ENCODE peak calls at places on chromosomes 11 and 22, in four cellular contexts. P, S, O and H are unnamed samples.

GRCh38 chr11:32069361-32070058 is 21.4 kb upstream of the RCN1 start:
- DNase-seq in P (no peak), S (no peak), O (no peak), H (peak; percentile 18)

GRCh38 chr22:50190182-50190951 is 4.7 kb downstream of the TRABD start:
- DNase-seq in P (peak; percentile 86), S (no peak), O (no peak), H (peak; percentile 81)

GRCh38 chr11:60995798-60996197 is 24.3 kb downstream of the CD6 start:
- DNase-seq in P (no peak), S (no peak), O (no peak), H (no peak)

GRCh38 chr11:13118194-13118593 is 109.1 kb downstream of the RASSF10 start:
- DNase-seq in P (no peak), S (peak; percentile 97), O (peak; percentile 85), H (peak; percentile 84)

GRCh38 chr11:119168471-119169271 is at the start of gene NLRX1:
- DNase-seq in P (peak; percentile 92), S (peak; percentile 72), O (peak; percentile 59), H (peak; percentile 67)

GRCh38 chr11:78991681-78992080 is 417.0 kb upstream of the NARS2 start:
- DNase-seq in P (no peak), S (no peak), O (no peak), H (no peak)

GRCh38 chr11:94128171-94128745 is 383 bp upstream of the PANX1 start:
- DNase-seq in P (no peak), S (no peak), O (no peak), H (no peak)

GRCh38 chr22:17842386-17842785 is 68.1 kb upstream of the BID start:
- DNase-seq in P (no peak), S (no peak), O (no peak), H (no peak)

GRCh38 chr22:46649176-46650077 is 29.2 kb downstream of the GRAMD4 start:
- DNase-seq in P (no peak), S (peak; percentile 71), O (peak; percentile 15), H (no peak)

GRCh38 chr11:112294688-112295340 is 34.2 kb upstream of the PLET1 start:
- DNase-seq in P (no peak), S (no peak), O (no peak), H (no peak)

GRCh38 chr11:32437406-32438345 is 2.3 kb upstream of the WT1 start:
- DNase-seq in P (no peak), S (no peak), O (no peak), H (no peak)

GRCh38 chr11:71977743-71978418 is 20.8 kb upstream of the IL18BP start:
- DNase-seq in P (no peak), S (peak; percentile 57), O (peak; percentile 49), H (peak; percentile 35)

GRCh38 chr11:69836401-69836800 is 17.2 kb upstream of the FGF3 start:
- DNase-seq in P (no peak), S (no peak), O (no peak), H (no peak)

GRCh38 chr11:9568854-9569587 is 4.4 kb upstream of the WEE1 start:
- DNase-seq in P (peak; percentile 64), S (peak; percentile 89), O (peak; percentile 87), H (peak; percentile 70)

GRCh38 chr11:23494981-23495380 is 634.7 kb upstream of the CCDC179 start:
- DNase-seq in P (no peak), S (no peak), O (no peak), H (no peak)
- TF ChIP-seq CTCF in P (no peak), S (no peak), O (no peak), H (no peak)

GRCh38 chr11:33722579-33723234 is 13.5 kb downstream of the CD59 start:
- DNase-seq in P (peak; percentile 73), S (peak; percentile 80), O (peak; percentile 88), H (peak; percentile 70)

GRCh38 chr11:33719587-33719986 is 16.6 kb downstream of the CD59 start:
- DNase-seq in P (no peak), S (no peak), O (no peak), H (peak; percentile 34)

GRCh38 chr11:33723238-33723881 is 12.9 kb downstream of the CD59 start:
- DNase-seq in P (peak; percentile 56), S (peak; percentile 96), O (peak; percentile 95), H (peak; percentile 72)

GRCh38 chr11:33721291-33721840 is 14.9 kb downstream of the CD59 start:
- DNase-seq in P (peak; percentile 83), S (peak; percentile 79), O (peak; percentile 74), H (no peak)

DNA sequence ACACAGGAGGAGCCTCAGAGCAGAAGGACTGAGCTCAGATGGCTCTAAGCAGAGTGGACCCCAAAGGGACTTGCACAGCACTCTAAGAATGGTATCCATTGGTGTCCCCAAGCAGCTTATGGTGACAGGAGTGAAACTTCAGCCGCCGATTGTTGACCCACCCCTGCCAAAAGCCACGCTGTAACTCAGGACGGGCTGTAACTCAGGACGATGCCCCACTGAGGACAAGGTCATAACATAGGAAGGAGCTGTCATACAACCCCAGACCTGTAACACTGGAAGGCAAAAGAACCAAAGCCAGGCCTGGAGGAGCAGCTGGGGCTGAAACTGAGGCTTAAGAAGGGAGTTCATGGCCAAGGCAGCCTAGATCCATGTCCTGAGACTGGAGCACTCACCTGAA is 14.2 kb downstream of the CD59 start:
- DNase-seq in P (peak; percentile 77), S (no peak), O (no peak), H (peak; percentile 33)
- H3K27ac ChIP-seq in P (peak overlapping the region; percentile 96), S (peak overlapping the region; percentile 75), O (peak overlapping the region; percentile 99), H (peak overlapping the region; percentile 67)

GRCh38 chr11:95972055-95972454 is 48.1 kb upstream of the MTMR2 start:
- DNase-seq in P (no peak), S (peak; percentile 6), O (no peak), H (no peak)

GRCh38 chr11:95968585-95968984 is 44.7 kb upstream of the MTMR2 start:
- DNase-seq in P (no peak), S (peak; percentile 12), O (no peak), H (peak; percentile 32)
- TF ChIP-seq CTCF in P (peak; percentile 19), S (peak; percentile 30), O (peak; percentile 63), H (peak; percentile 56)

GRCh38 chr11:68351450-68352275 is 39.3 kb downstream of the LRP5 start:
- DNase-seq in P (no peak), S (no peak), O (no peak), H (no peak)

GRCh38 chr11:68352591-68352990 is 40.2 kb downstream of the LRP5 start:
- DNase-seq in P (no peak), S (no peak), O (no peak), H (no peak)

GRCh38 chr11:68353669-68354068 is 41.3 kb downstream of the LRP5 start:
- DNase-seq in P (no peak), S (no peak), O (no peak), H (no peak)

GRCh38 chr11:68354181-68354872 is 41.9 kb downstream of the LRP5 start:
- DNase-seq in P (peak; percentile 90), S (peak; percentile 89), O (peak; percentile 81), H (peak; percentile 96)

GRCh38 chr11:68353118-68353517 is 40.7 kb downstream of the LRP5 start:
- DNase-seq in P (no peak), S (no peak), O (no peak), H (peak; percentile 41)
- H3K27ac ChIP-seq in P (peak overlapping the region; percentile 68), S (peak overlapping the region; percentile 84), O (no peak overlapping the region), H (peak overlapping the region; percentile 64)

DNA sequence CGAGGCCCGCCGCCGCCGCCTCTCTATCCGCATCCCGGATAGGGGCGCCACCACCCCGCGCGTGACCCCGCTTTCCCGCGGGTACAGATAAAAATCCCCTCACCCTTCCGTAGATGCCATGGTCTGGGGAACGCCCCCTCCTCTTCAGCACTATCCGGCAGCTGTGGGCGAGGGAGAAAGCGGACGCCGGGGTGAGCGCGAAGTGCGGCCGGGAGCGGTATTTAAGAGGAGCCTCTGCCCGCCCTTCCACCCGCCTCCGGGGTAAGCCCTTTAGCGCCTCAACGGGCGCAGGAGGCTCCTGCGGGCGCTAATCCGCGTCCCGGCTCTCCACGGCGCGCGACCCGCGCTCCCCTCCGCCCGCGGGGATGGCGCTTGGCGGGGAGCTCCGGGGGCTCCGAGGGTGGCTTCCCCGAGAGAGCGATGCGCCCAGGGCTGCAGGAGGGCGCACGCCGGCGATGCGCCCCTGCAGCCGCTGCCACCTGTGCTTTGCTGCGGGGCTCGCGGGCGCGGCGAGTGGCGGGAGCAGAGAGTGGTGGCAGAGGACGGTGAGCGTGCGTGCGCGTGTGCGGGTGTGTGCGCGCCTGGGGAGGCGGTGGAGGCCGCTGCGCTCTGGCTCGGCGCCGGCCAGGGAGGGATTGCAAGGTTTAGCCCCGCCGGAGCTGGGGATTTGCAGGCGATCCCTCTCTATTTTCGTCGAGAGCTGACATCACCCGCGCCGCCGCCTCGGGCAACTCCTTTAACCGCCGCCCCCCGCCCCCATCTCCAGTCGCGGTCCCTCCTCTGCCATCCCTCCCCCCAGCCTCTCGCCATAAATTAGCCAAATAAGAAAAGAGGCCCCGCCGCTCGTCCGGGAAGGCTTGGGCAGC is at the start of gene SLC1A2:
- DNase-seq in P (peak; percentile 52), S (peak; percentile 19), O (no peak), H (peak; percentile 11)
- TF ChIP-seq CTCF in P (no peak), S (no peak), O (no peak), H (no peak)

DNA sequence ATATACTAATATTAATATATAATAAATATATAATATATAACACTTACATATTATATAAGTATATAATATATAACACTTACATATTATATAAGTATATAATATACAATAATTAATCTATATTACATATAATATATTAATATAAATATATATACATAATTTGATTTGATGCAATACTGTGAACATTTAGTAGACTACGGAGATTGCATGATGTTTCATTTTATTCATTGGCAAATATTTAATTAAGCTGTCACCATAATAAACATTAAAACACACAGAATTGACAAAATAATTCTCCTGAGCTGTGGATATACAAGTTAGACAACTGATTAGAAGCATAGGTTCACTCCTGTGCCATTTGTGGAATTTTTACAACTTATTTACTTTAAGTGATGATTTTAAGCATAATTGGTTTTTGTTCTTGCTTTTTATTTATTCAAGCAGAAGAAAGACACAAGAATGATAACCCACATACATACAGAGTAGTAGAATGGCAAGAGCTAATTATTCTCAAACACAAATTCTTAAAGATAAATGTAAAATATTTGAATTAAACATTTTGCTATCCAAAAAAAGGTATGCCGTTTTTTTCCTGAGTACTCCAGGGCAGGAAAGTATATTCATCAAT is 65.8 kb upstream of the TOP3B start:
- DNase-seq in P (no peak), S (no peak), O (no peak), H (no peak)
- H3K27ac ChIP-seq in P (no peak overlapping the region), S (no peak overlapping the region), O (no peak overlapping the region), H (no peak overlapping the region)

DNA sequence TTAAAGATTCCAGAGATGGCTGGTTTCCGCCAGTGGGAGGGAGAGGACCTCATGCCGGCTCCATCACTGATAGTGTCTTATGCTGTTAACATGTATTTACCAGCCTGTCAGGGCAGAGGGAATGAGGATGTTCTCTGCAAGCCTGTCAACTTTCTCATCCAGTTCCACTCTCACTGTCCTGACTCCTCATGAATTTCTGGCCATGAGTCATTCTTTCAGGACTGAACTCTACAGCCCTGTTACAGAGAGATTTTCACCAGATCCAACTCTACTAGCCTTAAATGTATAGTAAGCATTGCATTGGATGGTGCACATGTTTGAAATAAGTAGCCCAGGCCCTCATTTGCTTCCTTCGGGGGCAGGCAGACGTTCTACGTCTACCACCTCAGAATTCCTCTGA is 387.7 kb downstream of the TMEM135 start:
- DNase-seq in P (no peak), S (peak; percentile 59), O (peak; percentile 32), H (no peak)
- TF ChIP-seq CTCF in P (no peak), S (no peak), O (no peak), H (no peak)

GRCh38 chr11:134264966-134265365 is 11.2 kb upstream of the GLB1L3 start:
- DNase-seq in P (no peak), S (no peak), O (no peak), H (no peak)

GRCh38 chr11:134266440-134266839 is 9.7 kb upstream of the GLB1L3 start:
- DNase-seq in P (no peak), S (no peak), O (no peak), H (no peak)

GRCh38 chr11:134267466-134267865 is 8.7 kb upstream of the GLB1L3 start:
- DNase-seq in P (no peak), S (no peak), O (no peak), H (no peak)

GRCh38 chr11:134267966-134268365 is 8.2 kb upstream of the GLB1L3 start:
- DNase-seq in P (no peak), S (no peak), O (no peak), H (no peak)

GRCh38 chr11:134266841-134267251 is 9.3 kb upstream of the GLB1L3 start:
- DNase-seq in P (no peak), S (peak; percentile 72), O (peak; percentile 27), H (peak; percentile 22)
- H3K27ac ChIP-seq in P (no peak overlapping the region), S (no peak overlapping the region), O (no peak overlapping the region), H (peak overlapping the region; percentile 66)